ENCODE peak calls at places on chromosomes 11 and 22, in eight cellular contexts. One of them, this sample, is unnamed.

GRCh38 chr11:72969894-72970335 is 155.7 kb downstream of the ATG16L2 start:
- DNase-seq in transverse colon: no peak
- DNase-seq in H1: no peak
- DNase-seq in HCT116: no peak
- DNase-seq in HepG2: no peak
- DNase-seq in sigmoid colon: no peak
- DNase-seq in stomach: no peak
- DNase-seq in breast epithelium: no peak
- DNase-seq in this sample: no peak

GRCh38 chr22:21045585-21046294 is at the start of gene LRRC74B:
- DNase-seq in breast epithelium: peak
- DNase-seq in HCT116: peak
- DNase-seq in sigmoid colon: peak
- DNase-seq in HepG2: peak
- DNase-seq in transverse colon: peak
- DNase-seq in H1: peak
- DNase-seq in stomach: peak
- DNase-seq in this sample: peak

GRCh38 chr11:57622263-57622662 is 24.8 kb downstream of the SERPING1 start:
- DNase-seq in transverse colon: no peak
- DNase-seq in H1: no peak
- DNase-seq in breast epithelium: no peak
- DNase-seq in stomach: no peak
- DNase-seq in HepG2: no peak
- DNase-seq in HCT116: no peak
- DNase-seq in sigmoid colon: no peak
- DNase-seq in this sample: no peak

GRCh38 chr11:95720219-95720618 is 69.4 kb downstream of the FAM76B start:
- DNase-seq in HCT116: no peak
- DNase-seq in H1: no peak
- DNase-seq in HepG2: no peak
- DNase-seq in stomach: no peak
- DNase-seq in sigmoid colon: no peak
- DNase-seq in breast epithelium: no peak
- DNase-seq in transverse colon: no peak
- DNase-seq in this sample: no peak

GRCh38 chr11:111063711-111064110 is 181.8 kb upstream of the POU2AF2 start:
- DNase-seq in stomach: no peak
- DNase-seq in sigmoid colon: no peak
- DNase-seq in HepG2: no peak
- DNase-seq in HCT116: no peak
- DNase-seq in H1: no peak
- DNase-seq in transverse colon: no peak
- DNase-seq in breast epithelium: no peak
- DNase-seq in this sample: no peak

GRCh38 chr11:36296925-36297604 is 977 bp downstream of the PRR5L start:
- DNase-seq in breast epithelium: no peak
- DNase-seq in HCT116: no peak
- DNase-seq in stomach: no peak
- DNase-seq in transverse colon: peak
- DNase-seq in HepG2: no peak
- DNase-seq in sigmoid colon: no peak
- DNase-seq in H1: no peak
- DNase-seq in this sample: no peak

GRCh38 chr11:106418786-106419185 is 341.3 kb downstream of the AASDHPPT start:
- DNase-seq in HepG2: no peak
- DNase-seq in H1: no peak
- DNase-seq in transverse colon: no peak
- DNase-seq in HCT116: no peak
- DNase-seq in sigmoid colon: no peak
- DNase-seq in breast epithelium: no peak
- DNase-seq in stomach: no peak
- DNase-seq in this sample: no peak

GRCh38 chr22:20106849-20107237 is 9.1 kb upstream of the RANBP1 start:
- DNase-seq in HepG2: no peak
- DNase-seq in stomach: no peak
- DNase-seq in HCT116: no peak
- DNase-seq in H1: no peak
- DNase-seq in transverse colon: no peak
- DNase-seq in sigmoid colon: no peak
- DNase-seq in breast epithelium: no peak
- DNase-seq in this sample: no peak

GRCh38 chr22:30425616-30426394 is at the start of gene MTFP1:
- DNase-seq in H1: no peak
- DNase-seq in HepG2: peak
- DNase-seq in breast epithelium: peak
- DNase-seq in transverse colon: peak
- DNase-seq in sigmoid colon: peak
- DNase-seq in HCT116: no peak
- DNase-seq in stomach: peak
- DNase-seq in this sample: peak

GRCh38 chr11:46373787-46374740 is 7.4 kb upstream of the MDK start:
- DNase-seq in sigmoid colon: no peak
- DNase-seq in HepG2: no peak
- DNase-seq in breast epithelium: no peak
- DNase-seq in HCT116: no peak
- DNase-seq in stomach: no peak
- DNase-seq in transverse colon: no peak
- DNase-seq in H1: no peak
- DNase-seq in this sample: no peak

GRCh38 chr22:28711820-28712777 is 29.5 kb downstream of the CHEK2 start:
- DNase-seq in H1: no peak
- DNase-seq in HCT116: no peak
- DNase-seq in sigmoid colon: no peak
- DNase-seq in breast epithelium: no peak
- DNase-seq in HepG2: peak
- DNase-seq in transverse colon: no peak
- DNase-seq in stomach: no peak
- DNase-seq in this sample: no peak

GRCh38 chr22:26245001-26245400 is 75.7 kb downstream of the SEZ6L start:
- DNase-seq in transverse colon: no peak
- DNase-seq in H1: no peak
- DNase-seq in sigmoid colon: no peak
- DNase-seq in HepG2: no peak
- DNase-seq in HCT116: no peak
- DNase-seq in breast epithelium: no peak
- DNase-seq in stomach: no peak
- DNase-seq in this sample: no peak

GRCh38 chr11:77039491-77040400 is 5.5 kb downstream of the B3GNT6 start:
- DNase-seq in HepG2: no peak
- DNase-seq in sigmoid colon: peak
- DNase-seq in breast epithelium: no peak
- DNase-seq in HCT116: no peak
- DNase-seq in H1: no peak
- DNase-seq in transverse colon: peak
- DNase-seq in stomach: no peak
- DNase-seq in this sample: no peak

GRCh38 chr11:60910281-60910687 is 3.7 kb upstream of the TMEM109 start:
- DNase-seq in transverse colon: peak
- DNase-seq in breast epithelium: no peak
- DNase-seq in H1: no peak
- DNase-seq in HepG2: no peak
- DNase-seq in HCT116: no peak
- DNase-seq in stomach: peak
- DNase-seq in sigmoid colon: peak
- DNase-seq in this sample: no peak

DNA sequence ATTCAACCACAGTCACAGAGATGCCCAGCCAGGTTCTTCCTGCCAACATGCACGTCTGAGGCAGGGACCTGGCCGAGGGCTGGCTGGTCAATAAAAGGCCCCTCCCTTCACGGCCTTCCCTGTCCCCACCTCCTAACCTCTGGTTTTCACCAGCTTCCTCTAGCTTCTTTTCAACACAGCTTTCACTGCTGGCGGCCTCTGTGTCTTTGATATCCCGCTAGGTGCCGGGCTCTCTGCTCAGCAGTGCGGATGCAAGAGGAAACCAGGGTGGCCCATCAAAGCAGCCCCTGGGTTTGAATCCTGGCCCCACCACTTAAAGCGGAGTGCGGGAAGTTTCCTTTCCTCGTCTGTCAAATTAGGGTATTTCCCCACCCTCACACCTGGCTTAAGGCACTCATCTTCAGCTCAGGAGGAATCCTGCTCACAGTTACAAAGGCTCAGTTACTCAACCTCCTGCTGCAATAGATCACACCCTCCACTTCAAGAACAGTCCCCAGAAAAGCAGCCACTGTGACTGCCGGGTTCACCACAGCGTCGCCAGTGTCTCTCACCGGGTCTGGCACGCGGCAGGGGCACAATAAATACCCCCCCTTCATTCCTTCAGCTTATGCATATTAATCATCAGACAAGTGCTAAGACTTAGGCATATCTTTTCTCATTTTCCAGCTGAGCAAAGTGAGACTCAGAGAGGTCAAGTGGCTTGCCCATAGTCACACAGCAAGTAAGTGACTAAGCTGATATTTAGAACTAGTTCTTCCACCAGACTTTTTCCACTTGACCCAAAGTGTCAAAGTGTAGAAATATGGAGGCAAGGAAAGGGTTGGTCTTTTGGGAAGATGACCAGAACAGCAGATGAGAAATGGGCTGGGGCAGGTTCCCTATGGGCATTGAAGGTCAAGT is 45.7 kb downstream of the TXN2 start:
- DNase-seq in HepG2: peak
- DNase-seq in HCT116: no peak
- DNase-seq in stomach: peak
- DNase-seq in H1: no peak
- DNase-seq in breast epithelium: peak
- DNase-seq in sigmoid colon: no peak
- DNase-seq in transverse colon: peak
- DNase-seq in this sample: peak
- H3K4me3 ChIP-seq in HepG2: peak
- H3K4me3 ChIP-seq in HCT116: no peak
- H3K4me3 ChIP-seq in stomach: no peak
- H3K4me3 ChIP-seq in H1: no peak
- H3K4me3 ChIP-seq in breast epithelium: no peak
- H3K4me3 ChIP-seq in sigmoid colon: no peak
- H3K4me3 ChIP-seq in transverse colon: no peak
- H3K4me3 ChIP-seq in this sample: no peak

DNA sequence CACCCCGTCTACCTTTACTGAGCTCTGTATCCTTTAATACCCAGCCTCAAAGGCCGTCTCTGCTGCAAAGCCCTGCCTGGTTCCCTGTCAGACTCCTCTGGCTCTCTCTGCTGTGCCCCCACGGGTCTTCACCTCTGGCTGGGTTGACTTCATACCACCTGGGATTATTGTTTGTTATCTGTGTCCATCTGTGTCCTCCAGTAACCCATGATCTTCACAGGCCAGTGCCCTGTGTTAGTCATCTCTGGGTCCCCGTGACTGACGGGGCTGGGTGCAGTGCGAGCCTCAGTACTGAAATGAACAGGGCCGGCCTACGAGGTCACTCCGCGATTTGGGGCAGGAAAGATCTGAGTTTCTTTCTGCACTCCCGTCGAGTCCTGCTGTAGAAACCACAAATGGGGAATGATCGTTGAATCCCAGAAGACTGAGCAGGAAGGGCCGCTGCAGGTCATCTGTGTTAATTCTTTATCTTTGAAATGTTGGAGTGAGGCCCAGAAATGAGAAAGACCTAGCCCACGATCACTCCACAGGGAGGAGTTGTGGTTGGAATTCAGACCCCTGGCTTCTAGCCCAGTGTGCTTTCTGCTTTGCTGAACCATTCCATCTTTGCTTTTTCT is 12.3 kb upstream of the TUB start:
- DNase-seq in stomach: no peak
- DNase-seq in H1: no peak
- DNase-seq in breast epithelium: no peak
- DNase-seq in HepG2: peak
- DNase-seq in transverse colon: peak
- DNase-seq in sigmoid colon: peak
- DNase-seq in HCT116: no peak
- DNase-seq in this sample: no peak
- TF ChIP-seq POLR2AphosphoS5 in stomach: no peak
- TF ChIP-seq POLR2AphosphoS5 in H1: no peak
- TF ChIP-seq POLR2AphosphoS5 in breast epithelium: peak
- TF ChIP-seq POLR2AphosphoS5 in HepG2: no peak
- TF ChIP-seq POLR2AphosphoS5 in transverse colon: no peak
- TF ChIP-seq POLR2AphosphoS5 in sigmoid colon: no peak
- TF ChIP-seq POLR2AphosphoS5 in HCT116: no peak
- TF ChIP-seq POLR2AphosphoS5 in this sample: no peak

DNA sequence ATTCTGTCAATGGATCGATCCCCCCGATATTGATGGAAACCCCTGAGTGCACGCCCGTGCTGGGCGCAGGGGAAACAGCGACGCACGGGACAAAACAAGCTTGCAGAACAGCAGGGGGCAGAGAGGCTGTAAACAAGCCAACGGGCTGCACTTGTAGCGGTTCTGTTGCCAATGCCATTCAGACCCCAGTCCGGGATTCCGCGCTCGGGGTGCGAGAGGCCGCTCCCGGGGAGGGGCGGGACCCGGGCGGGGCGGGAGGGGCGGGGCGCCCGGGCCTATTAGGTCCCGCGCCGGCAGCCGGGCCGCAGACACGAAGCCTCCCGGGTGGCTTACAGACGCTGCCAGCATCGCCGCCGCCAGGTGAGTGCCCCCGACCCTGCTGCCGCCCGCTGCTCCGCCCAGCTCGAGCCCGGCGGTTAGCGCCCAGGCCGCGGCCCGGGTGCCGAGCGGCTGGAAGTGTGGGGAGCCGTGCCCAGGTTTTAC is at the start of gene BIK:
- DNase-seq in transverse colon: peak
- DNase-seq in HepG2: peak
- DNase-seq in breast epithelium: no peak
- DNase-seq in H1: no peak
- DNase-seq in sigmoid colon: no peak
- DNase-seq in HCT116: no peak
- DNase-seq in stomach: peak
- DNase-seq in this sample: peak
- H3K4me3 ChIP-seq in transverse colon: peak
- H3K4me3 ChIP-seq in HepG2: peak
- H3K4me3 ChIP-seq in breast epithelium: peak
- H3K4me3 ChIP-seq in H1: peak
- H3K4me3 ChIP-seq in sigmoid colon: peak
- H3K4me3 ChIP-seq in HCT116: peak
- H3K4me3 ChIP-seq in stomach: peak
- H3K4me3 ChIP-seq in this sample: peak

DNA sequence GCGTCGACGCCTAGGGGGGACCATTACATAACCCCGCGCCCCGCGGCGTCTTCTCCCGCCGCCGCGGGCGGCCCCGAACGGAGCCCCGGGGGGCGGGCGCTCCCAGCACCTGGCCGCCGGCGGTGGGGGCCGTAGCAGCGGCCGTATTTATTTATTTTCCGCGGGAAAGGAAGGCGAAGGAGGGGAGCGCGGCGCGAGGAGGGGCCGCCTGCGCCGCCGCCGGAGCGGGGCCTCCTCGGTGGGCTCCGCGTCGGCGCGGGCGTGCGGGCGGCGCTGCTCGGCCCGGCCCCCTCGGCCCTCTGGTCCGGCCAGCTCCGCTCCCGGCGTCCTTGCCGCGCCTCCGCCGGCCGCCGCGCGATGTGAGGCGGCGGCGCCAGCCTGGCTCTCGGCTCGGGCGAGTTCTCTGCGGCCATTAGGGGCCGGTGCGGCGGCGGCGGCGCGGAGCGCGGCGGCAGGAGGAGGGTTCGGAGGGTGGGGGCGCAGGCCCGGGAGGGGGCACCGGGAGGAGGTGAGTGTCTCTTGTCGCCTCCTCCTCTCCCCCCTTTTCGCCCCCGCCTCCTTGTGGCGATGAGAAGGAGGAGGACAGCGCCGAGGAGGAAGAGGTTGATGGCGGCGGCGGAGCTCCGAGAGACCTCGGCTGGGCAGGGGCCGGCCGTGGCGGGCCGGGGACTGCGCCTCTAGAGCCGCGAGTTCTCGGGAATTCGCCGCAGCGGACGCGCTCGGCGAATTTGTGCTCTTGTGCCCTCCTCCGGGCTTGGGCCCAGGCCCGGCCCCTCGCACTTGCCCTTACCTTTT is at the start of gene EP300:
- DNase-seq in HepG2: peak
- DNase-seq in breast epithelium: peak
- DNase-seq in transverse colon: peak
- DNase-seq in H1: no peak
- DNase-seq in HCT116: peak
- DNase-seq in sigmoid colon: peak
- DNase-seq in stomach: peak
- DNase-seq in this sample: peak
- TF ChIP-seq POLR2AphosphoS5 in HepG2: no peak
- TF ChIP-seq POLR2AphosphoS5 in breast epithelium: peak
- TF ChIP-seq POLR2AphosphoS5 in transverse colon: peak
- TF ChIP-seq POLR2AphosphoS5 in H1: peak
- TF ChIP-seq POLR2AphosphoS5 in HCT116: peak
- TF ChIP-seq POLR2AphosphoS5 in sigmoid colon: peak
- TF ChIP-seq POLR2AphosphoS5 in stomach: peak
- TF ChIP-seq POLR2AphosphoS5 in this sample: peak